ENCODE peak calls at places on chromosomes 6 and 20, in four cellular contexts. One of them, this sample, is unnamed.

GRCh38 chr6:75094614-75095321 is 111.1 kb downstream of the COL12A1 start:
- DNase-seq in HepG2: no peak
- DNase-seq in A549: peak
- DNase-seq in WTC11: no peak
- DNase-seq in this sample: no peak

GRCh38 chr6:64445038-64445437 is 809.4 kb downstream of the PHF3 start:
- DNase-seq in WTC11: no peak
- DNase-seq in A549: no peak
- DNase-seq in HepG2: no peak
- DNase-seq in this sample: no peak

GRCh38 chr6:33967266-33967767 is 163.5 kb upstream of the MLN start:
- DNase-seq in HepG2: no peak
- DNase-seq in A549: no peak
- DNase-seq in WTC11: no peak
- DNase-seq in this sample: no peak

GRCh38 chr6:428047-428608 is 36.6 kb downstream of the IRF4 start:
- DNase-seq in A549: no peak
- DNase-seq in WTC11: no peak
- DNase-seq in HepG2: no peak
- DNase-seq in this sample: no peak

GRCh38 chr6:13635948-13636658 is 21.0 kb downstream of the NOL7 start:
- DNase-seq in A549: no peak
- DNase-seq in WTC11: no peak
- DNase-seq in HepG2: peak
- DNase-seq in this sample: no peak

GRCh38 chr20:6966721-6967120 is 199.2 kb downstream of the BMP2 start:
- DNase-seq in A549: no peak
- DNase-seq in WTC11: no peak
- DNase-seq in HepG2: no peak
- DNase-seq in this sample: no peak

GRCh38 chr6:164214066-164214465 is 799.5 kb downstream of the QKI start:
- DNase-seq in A549: no peak
- DNase-seq in WTC11: no peak
- DNase-seq in HepG2: no peak
- DNase-seq in this sample: no peak

GRCh38 chr20:3247638-3248037 is 8.6 kb upstream of the SLC4A11 start:
- DNase-seq in WTC11: no peak
- DNase-seq in HepG2: no peak
- DNase-seq in A549: no peak
- DNase-seq in this sample: no peak

GRCh38 chr6:82924799-82925535 is 140.7 kb downstream of the UBE3D start:
- DNase-seq in HepG2: no peak
- DNase-seq in WTC11: no peak
- DNase-seq in A549: no peak
- DNase-seq in this sample: no peak

GRCh38 chr20:19832875-19833274 is 74.8 kb downstream of the RIN2 start:
- DNase-seq in A549: no peak
- DNase-seq in HepG2: no peak
- DNase-seq in WTC11: no peak
- DNase-seq in this sample: no peak

GRCh38 chr6:157240960-157241311 is 82.4 kb downstream of the TMEM242 start:
- DNase-seq in WTC11: no peak
- DNase-seq in A549: no peak
- DNase-seq in HepG2: no peak
- DNase-seq in this sample: no peak

GRCh38 chr6:133099573-133099972 is 141.6 kb upstream of the EYA4 start:
- DNase-seq in A549: peak
- DNase-seq in HepG2: peak
- DNase-seq in WTC11: no peak
- DNase-seq in this sample: no peak

DNA sequence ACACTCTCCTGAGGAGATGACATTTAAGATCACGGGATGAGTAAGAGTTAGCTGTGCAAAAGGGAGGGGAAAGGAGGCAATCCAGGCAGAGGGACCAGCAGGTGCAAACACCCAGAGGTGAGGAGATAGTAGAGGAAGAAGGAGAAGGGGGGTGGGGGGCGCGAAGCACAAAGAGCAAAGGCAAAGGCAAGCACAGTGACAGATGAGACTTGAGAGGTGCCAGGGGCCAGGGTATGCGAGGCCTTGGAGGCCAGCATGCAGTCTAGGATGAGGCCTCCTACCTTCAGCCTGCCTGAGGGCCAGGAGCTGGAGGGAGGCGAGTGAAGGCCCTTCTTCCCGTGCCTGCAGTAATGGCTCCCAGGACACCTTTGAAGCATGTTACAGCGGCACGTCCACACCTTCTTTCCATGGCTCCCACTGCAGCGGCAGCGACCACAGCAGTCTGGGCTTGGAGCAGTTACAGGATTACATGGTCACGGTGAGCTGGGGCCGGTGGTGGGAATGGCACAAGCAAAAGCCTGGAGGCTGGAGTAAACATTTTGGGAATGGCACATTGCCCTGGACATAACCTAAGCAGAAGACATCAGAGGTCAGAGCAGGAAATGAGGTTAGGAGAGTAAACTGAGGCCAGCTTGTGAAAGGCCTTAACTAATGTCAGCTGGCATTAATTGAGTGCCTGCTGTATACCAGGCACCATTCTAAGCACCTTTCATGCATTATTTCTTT is 18.6 kb downstream of the CCM2L start:
- DNase-seq in WTC11: peak
- DNase-seq in HepG2: peak
- DNase-seq in A549: no peak
- DNase-seq in this sample: no peak
- TF ChIP-seq HMGXB4 in WTC11: no peak
- TF ChIP-seq HMGXB4 in HepG2: peak
- TF ChIP-seq HMGXB4 in A549: no peak
- TF ChIP-seq HMGXB4 in this sample: no peak

GRCh38 chr20:58713801-58714339 is 21.3 kb downstream of the NPEPL1 start:
- DNase-seq in HepG2: no peak
- DNase-seq in WTC11: peak
- DNase-seq in A549: no peak
- DNase-seq in this sample: no peak
- TF ChIP-seq HMGXB4 in HepG2: no peak
- TF ChIP-seq HMGXB4 in WTC11: no peak
- TF ChIP-seq HMGXB4 in A549: no peak
- TF ChIP-seq HMGXB4 in this sample: no peak

DNA sequence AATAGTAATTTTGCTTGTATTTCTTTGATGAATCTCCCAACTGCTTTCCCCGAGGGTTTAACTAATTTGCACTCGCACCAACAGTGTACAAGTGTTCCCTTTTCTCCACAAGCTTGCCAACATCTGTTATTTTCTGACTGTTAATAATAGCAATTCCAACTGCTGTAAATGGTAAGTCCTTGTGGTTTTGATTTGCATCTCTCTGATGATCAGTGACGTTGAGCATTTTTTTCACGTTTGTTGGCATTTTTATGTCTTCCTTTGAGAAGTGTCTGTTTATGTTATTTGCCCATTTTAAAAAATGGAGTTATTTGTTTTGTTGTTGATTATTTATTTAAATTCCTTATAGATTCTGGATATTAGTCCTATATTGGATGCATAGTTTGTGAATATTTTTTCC is 399.8 kb upstream of the MAN1A1 start:
- DNase-seq in A549: no peak
- DNase-seq in HepG2: no peak
- DNase-seq in WTC11: no peak
- DNase-seq in this sample: no peak
- TF ChIP-seq HMGXB4 in A549: no peak
- TF ChIP-seq HMGXB4 in HepG2: no peak
- TF ChIP-seq HMGXB4 in WTC11: no peak
- TF ChIP-seq HMGXB4 in this sample: no peak

DNA sequence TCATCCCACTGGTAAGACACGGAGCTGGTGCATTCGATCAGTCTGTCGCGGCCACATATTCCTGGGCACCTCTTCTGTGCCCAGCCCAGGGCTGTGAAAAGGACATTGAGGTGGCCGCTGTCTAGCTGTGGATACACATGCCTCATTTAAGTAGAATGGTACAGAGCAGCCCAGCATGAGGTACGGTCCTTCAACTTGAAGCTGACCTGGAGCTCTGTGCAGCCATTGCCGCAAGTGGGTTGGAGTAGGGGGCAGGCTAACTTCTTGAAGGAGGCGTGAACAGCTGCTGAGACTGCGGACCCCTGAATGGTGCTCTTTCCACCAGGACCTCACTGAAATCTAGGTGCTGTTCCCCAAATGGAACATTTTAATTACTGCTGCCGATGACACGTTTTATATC is 85.9 kb downstream of the CDC5L start:
- DNase-seq in A549: no peak
- DNase-seq in WTC11: no peak
- DNase-seq in HepG2: no peak
- DNase-seq in this sample: no peak
- TF ChIP-seq HMGXB4 in A549: no peak
- TF ChIP-seq HMGXB4 in WTC11: no peak
- TF ChIP-seq HMGXB4 in HepG2: no peak
- TF ChIP-seq HMGXB4 in this sample: no peak

GRCh38 chr6:84017709-84018452 is 15.7 kb upstream of the MRAP2 start:
- DNase-seq in HepG2: no peak
- DNase-seq in A549: no peak
- DNase-seq in WTC11: no peak
- DNase-seq in this sample: no peak
- TF ChIP-seq HMGXB4 in HepG2: no peak
- TF ChIP-seq HMGXB4 in A549: no peak
- TF ChIP-seq HMGXB4 in WTC11: no peak
- TF ChIP-seq HMGXB4 in this sample: no peak

DNA sequence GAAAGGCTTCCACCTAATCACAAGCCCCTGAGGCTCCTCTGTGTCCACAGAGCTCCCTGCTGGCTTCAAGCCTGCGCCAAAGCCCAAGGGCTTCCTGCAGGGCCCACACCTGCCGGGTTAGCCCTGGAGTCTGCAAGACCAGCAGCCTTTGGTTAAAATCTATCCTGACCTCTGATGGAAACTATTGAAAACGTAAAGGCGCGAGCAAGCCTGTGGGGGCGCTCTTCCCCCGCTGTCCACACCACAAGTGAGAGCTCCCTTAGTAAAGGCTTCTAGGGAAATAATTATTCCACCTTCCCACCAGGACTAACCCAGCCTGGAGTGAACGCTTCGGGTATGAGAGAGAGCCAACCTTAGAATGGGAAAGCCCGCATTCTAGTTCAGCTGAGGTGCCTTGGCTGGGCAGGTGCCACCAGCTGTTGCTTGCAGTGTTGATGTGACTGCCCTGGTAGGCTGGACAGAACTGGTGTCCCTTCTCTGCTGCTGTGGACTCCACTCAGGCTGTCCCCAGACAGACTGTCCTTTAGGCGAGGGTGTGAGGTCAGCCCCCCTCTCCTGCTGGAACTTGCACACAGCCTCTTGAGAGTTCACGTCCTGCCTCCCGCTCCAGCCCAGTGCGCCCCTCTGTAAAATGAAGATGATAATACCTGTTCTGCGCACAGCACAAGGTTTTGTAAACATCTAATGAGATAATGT is 68.7 kb downstream of the SYTL3 start:
- DNase-seq in A549: peak
- DNase-seq in WTC11: peak
- DNase-seq in HepG2: peak
- DNase-seq in this sample: peak
- TF ChIP-seq HMGXB4 in A549: no peak
- TF ChIP-seq HMGXB4 in WTC11: no peak
- TF ChIP-seq HMGXB4 in HepG2: no peak
- TF ChIP-seq HMGXB4 in this sample: no peak

GRCh38 chr20:62624325-62624690 is 18.0 kb upstream of the SLCO4A1 start:
- DNase-seq in HepG2: peak
- DNase-seq in WTC11: no peak
- DNase-seq in A549: no peak
- DNase-seq in this sample: no peak

GRCh38 chr20:62621251-62622110 is 20.8 kb upstream of the SLCO4A1 start:
- DNase-seq in A549: no peak
- DNase-seq in WTC11: no peak
- DNase-seq in HepG2: no peak
- DNase-seq in this sample: no peak

GRCh38 chr20:62622178-62622876 is 20.0 kb upstream of the SLCO4A1 start:
- DNase-seq in HepG2: no peak
- DNase-seq in WTC11: no peak
- DNase-seq in A549: no peak
- DNase-seq in this sample: no peak

GRCh38 chr20:62623488-62624324 is 18.6 kb upstream of the SLCO4A1 start:
- DNase-seq in WTC11: peak
- DNase-seq in A549: peak
- DNase-seq in HepG2: peak
- DNase-seq in this sample: peak

GRCh38 chr20:62622877-62623487 is 19.3 kb upstream of the SLCO4A1 start:
- DNase-seq in WTC11: no peak
- DNase-seq in A549: no peak
- DNase-seq in HepG2: no peak
- DNase-seq in this sample: no peak
- TF ChIP-seq HMGXB4 in WTC11: no peak
- TF ChIP-seq HMGXB4 in A549: no peak
- TF ChIP-seq HMGXB4 in HepG2: no peak
- TF ChIP-seq HMGXB4 in this sample: no peak